ENCODE peak calls at places on chromosomes 2 and 18, in five cellular contexts. G is AG09309, F is astrocyte of the spinal cord, P is AG10803, U is right atrium auricular region. C is an unnamed sample.
A peak's percentile ranks its signal among the peaks of the same experiment; 100 is the strongest.

GRCh38 chr2:38706846-38707345 is 41.0 kb downstream of the GALM start:
- DNase-seq in P (no peak), G (no peak), U (no peak), F (no peak), C (no peak)

GRCh38 chr2:166665991-166666940 is 172.2 kb upstream of the SCN7A start:
- DNase-seq in F (peak; percentile 88), G (no peak), U (no peak), P (no peak), C (no peak)

GRCh38 chr18:11145413-11146191 is 3.8 kb downstream of the PIEZO2 start:
- DNase-seq in U (no peak), P (no peak), F (no peak), G (no peak), C (no peak)

GRCh38 chr2:134460583-134460998 is 206.7 kb downstream of the MGAT5 start:
- DNase-seq in F (peak; percentile 53), U (no peak), G (no peak), P (peak; percentile 55), C (no peak)

GRCh38 chr2:138433995-138434991 is 67.3 kb upstream of the SPOPL start:
- DNase-seq in G (no peak), P (no peak), U (no peak), F (no peak), C (no peak)

GRCh38 chr2:219983836-219984235 is 356.4 kb downstream of the SLC4A3 start:
- DNase-seq in P (peak; percentile 19), G (no peak), U (no peak), F (no peak), C (no peak)

GRCh38 chr18:59957957-59958356 is 58.2 kb downstream of the PMAIP1 start:
- DNase-seq in P (peak; percentile 54), F (peak; percentile 68), G (no peak), U (no peak), C (peak; percentile 41)

GRCh38 chr2:195710407-195710806 is 53.4 kb downstream of the SLC39A10 start:
- DNase-seq in U (no peak), P (peak; percentile 17), F (peak; percentile 64), G (peak; percentile 14), C (no peak)

GRCh38 chr2:159855153-159856140 is 57.4 kb upstream of the CD302 start:
- DNase-seq in P (no peak), F (peak; percentile 18), U (no peak), G (no peak), C (no peak)

GRCh38 chr2:138122891-138123290 is 158.6 kb downstream of the HNMT start:
- DNase-seq in P (no peak), F (no peak), G (no peak), U (no peak), C (peak; percentile 5)

GRCh38 chr2:96213379-96213778 is 4.8 kb upstream of the STARD7 start:
- DNase-seq in P (no peak), G (no peak), U (no peak), F (no peak), C (no peak)

GRCh38 chr2:65746919-65747678 is 314.7 kb upstream of the SPRED2 start:
- DNase-seq in G (no peak), F (peak; percentile 37), U (no peak), P (no peak), C (no peak)

GRCh38 chr2:69073928-69074575 is 61.1 kb downstream of the ANTXR1 start:
- DNase-seq in P (no peak), U (no peak), G (no peak), F (no peak), C (no peak)

GRCh38 chr2:240983361-240983995 is 14.9 kb upstream of the SNED1 start:
- DNase-seq in F (no peak), P (no peak), G (no peak), U (no peak), C (no peak)

GRCh38 chr2:216665717-216666116 is 29.6 kb downstream of the IGFBP5 start:
- DNase-seq in G (no peak), P (no peak), F (no peak), U (no peak), C (no peak)

GRCh38 chr2:165056585-165056984 is 101.3 kb upstream of the SLC38A11 start:
- DNase-seq in F (no peak), G (no peak), P (no peak), U (no peak), C (no peak)

GRCh38 chr2:66506265-66506664 is 71.3 kb downstream of the MEIS1 start:
- DNase-seq in F (no peak), U (no peak), P (no peak), G (no peak), C (no peak)

GRCh38 chr2:147904051-147904450 is 59.2 kb downstream of the ACVR2A start:
- DNase-seq in U (no peak), P (no peak), G (no peak), F (no peak), C (no peak)

GRCh38 chr2:24830351-24830750 is 37.1 kb downstream of the CENPO start:
- DNase-seq in F (no peak), U (no peak), P (peak; percentile 40), G (no peak), C (no peak)

DNA sequence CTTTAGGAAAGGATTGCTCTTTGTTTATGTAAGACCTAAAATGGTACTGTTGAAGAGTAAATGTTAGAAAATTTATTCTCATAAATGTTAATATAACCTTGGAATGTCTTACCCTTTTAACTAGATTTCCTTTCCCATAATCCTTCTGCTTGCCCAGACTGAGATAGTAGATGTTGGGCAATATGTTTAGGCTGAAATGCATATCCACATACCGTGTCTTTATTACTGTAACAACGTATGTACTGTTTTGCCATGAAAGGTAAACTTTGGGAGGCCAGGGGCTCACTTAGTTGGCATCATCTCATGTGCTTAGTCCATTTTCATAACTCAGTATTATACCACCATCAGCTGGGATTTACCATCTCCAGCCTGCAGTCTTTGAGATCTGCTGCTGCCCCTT is 17.9 kb upstream of the STON1 start:
- DNase-seq in U (no peak), F (no peak), G (no peak), P (no peak), C (no peak)
- H3K4me3 ChIP-seq in U (no peak overlapping the region), F (no peak overlapping the region), G (no peak overlapping the region), P (no peak overlapping the region), C (no peak overlapping the region)

GRCh38 chr18:5543854-5544389 is at the start of gene EPB41L3:
- DNase-seq in U (no peak), P (peak; percentile 28), G (no peak), F (peak; percentile 35), C (no peak)
- H3K4me3 ChIP-seq in U (peak within 1 kb of the TSS; percentile 63), P (peak within 1 kb of the TSS; percentile 69), G (peak within 1 kb of the TSS; percentile 42), F (peak within 1 kb of the TSS; percentile 71), C (peak within 1 kb of the TSS; percentile 71)

DNA sequence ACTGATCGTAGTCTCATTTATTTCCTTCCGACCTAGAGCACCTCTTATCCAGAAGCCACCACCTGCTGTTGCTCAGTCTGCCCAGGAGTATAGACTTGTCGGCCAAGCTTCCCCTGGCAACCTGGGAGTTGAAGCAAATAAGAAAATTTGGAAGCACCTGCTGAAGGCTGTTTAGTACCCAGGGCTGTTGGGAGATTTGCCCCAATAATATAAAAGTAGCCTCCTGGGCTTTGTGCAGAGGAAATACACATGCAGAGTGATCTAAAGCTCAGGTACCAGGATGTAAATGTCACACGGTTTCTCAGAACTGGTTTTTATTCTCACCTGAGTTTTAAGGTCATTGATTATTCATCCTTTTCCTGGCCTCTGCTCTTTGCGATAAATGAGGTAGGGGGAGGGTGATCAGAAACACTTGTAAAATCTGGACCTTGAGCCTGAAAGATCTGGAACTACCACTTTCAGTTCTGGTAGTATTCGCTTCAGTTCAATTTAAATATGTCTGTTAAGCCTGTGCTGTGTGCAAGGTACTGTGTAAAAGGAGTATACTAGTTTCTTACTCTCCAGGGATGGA is 796 bp upstream of the COX7A2L start:
- DNase-seq in G (no peak), P (no peak), F (no peak), U (no peak), C (no peak)
- H3K4me3 ChIP-seq in G (no peak overlapping the region), P (peak overlapping the region; percentile 43), F (peak overlapping the region; percentile 30), U (peak overlapping the region; percentile 95), C (peak overlapping the region; percentile 21)

GRCh38 chr2:237616373-237617304 is 10.7 kb upstream of the LRRFIP1 start:
- DNase-seq in U (no peak), G (peak; percentile 44), F (peak; percentile 71), P (peak; percentile 92), C (no peak)
- H3K4me3 ChIP-seq in U (no peak overlapping the region), G (no peak overlapping the region), F (no peak overlapping the region), P (peak overlapping the region; percentile 15), C (no peak overlapping the region)

C was measured in kidney epithelial cell.